ENCODE peak calls at places on chromosomes 7 and 10, in five cellular contexts. V, G, S, P and W are unnamed samples.

GRCh38 chr7:125773113-125773800 is 843.6 kb upstream of the POT1 start:
- DNase-seq in S (no peak), P (no peak), G (no peak), V (no peak), W (no peak)

GRCh38 chr7:31633894-31634494 is 53.0 kb upstream of the PPP1R17 start:
- DNase-seq in S (peak; percentile 47), P (no peak), V (no peak), G (no peak), W (peak; percentile 67)

GRCh38 chr10:43407148-43407575 is 1.8 kb downstream of the HNRNPF start:
- DNase-seq in G (peak; percentile 72), P (peak; percentile 74), V (peak; percentile 82), S (no peak), W (peak; percentile 66)

GRCh38 chr7:96388166-96388565 is 66.3 kb upstream of the SLC25A13 start:
- DNase-seq in P (no peak), V (no peak), S (no peak), G (no peak), W (no peak)

GRCh38 chr10:75552171-75552570 is 120.7 kb downstream of the LRMDA start:
- DNase-seq in V (no peak), S (no peak), P (no peak), G (no peak), W (no peak)

GRCh38 chr7:142134944-142135343 is 23.4 kb downstream of the MGAM2 start:
- DNase-seq in S (peak; percentile 23), V (no peak), P (no peak), G (no peak), W (no peak)

GRCh38 chr7:23062452-23062851 is 43.1 kb upstream of the KLHL7 start:
- DNase-seq in V (no peak), G (no peak), S (no peak), P (no peak), W (no peak)

GRCh38 chr7:67512481-67512880 is 515.8 kb downstream of the TYW1 start:
- DNase-seq in V (no peak), P (no peak), S (no peak), G (no peak), W (no peak)

GRCh38 chr10:49164587-49165188 is 23.5 kb downstream of the TMEM273 start:
- DNase-seq in S (peak; percentile 13), V (no peak), G (peak; percentile 35), P (no peak), W (no peak)

GRCh38 chr10:30751678-30752331 is 122.3 kb upstream of the LYZL2 start:
- DNase-seq in S (peak; percentile 77), V (peak; percentile 77), G (peak; percentile 64), P (no peak), W (peak; percentile 31)

GRCh38 chr7:130294314-130294713 is 1.4 kb downstream of the CPA4 start:
- DNase-seq in V (no peak), P (no peak), S (no peak), G (no peak), W (no peak)

GRCh38 chr7:105346593-105347322 is 42.0 kb downstream of the SRPK2 start:
- DNase-seq in S (no peak), V (no peak), G (no peak), P (no peak), W (no peak)

GRCh38 chr10:99854860-99855259 is 72.4 kb downstream of the ABCC2 start:
- DNase-seq in P (peak; percentile 75), V (no peak), G (peak; percentile 41), S (peak; percentile 41), W (no peak)

GRCh38 chr10:48626986-48627731 is 22.3 kb upstream of the ARHGAP22 start:
- DNase-seq in G (no peak), S (no peak), V (no peak), P (no peak), W (no peak)

GRCh38 chr7:150739045-150739432 is 1.8 kb downstream of the GIMAP5 start:
- DNase-seq in V (no peak), S (no peak), G (no peak), P (no peak), W (no peak)

GRCh38 chr7:93036807-93037206 is 81.0 kb downstream of the SAMD9 start:
- DNase-seq in G (no peak), V (no peak), S (no peak), P (no peak), W (no peak)

GRCh38 chr10:49497358-49497757 is 41.6 kb downstream of the ERCC6 start:
- DNase-seq in G (no peak), P (no peak), V (no peak), S (no peak), W (no peak)

GRCh38 chr10:29397221-29397620 is 108.4 kb downstream of the LYZL1 start:
- DNase-seq in V (no peak), S (no peak), G (no peak), P (no peak), W (no peak)

GRCh38 chr7:44379366-44380178 is 54.2 kb upstream of the CAMK2B start:
- DNase-seq in V (no peak), P (no peak), S (no peak), G (no peak), W (no peak)

GRCh38 chr7:134916428-134916883 is 69.9 kb upstream of the AGBL3 start:
- DNase-seq in G (no peak), P (no peak), V (no peak), S (no peak), W (no peak)

GRCh38 chr7:134919240-134919641 is 67.1 kb upstream of the AGBL3 start:
- DNase-seq in P (no peak), G (no peak), V (no peak), S (no peak), W (no peak)

GRCh38 chr7:134922730-134923704 is 63.3 kb upstream of the AGBL3 start:
- DNase-seq in G (no peak), P (no peak), S (no peak), V (no peak), W (no peak)

GRCh38 chr7:134925766-134926165 is 60.5 kb upstream of the AGBL3 start:
- DNase-seq in S (no peak), G (no peak), P (no peak), V (no peak), W (no peak)

GRCh38 chr7:134920026-134920758 is 66.1 kb upstream of the AGBL3 start:
- DNase-seq in G (no peak), S (peak; percentile 38), V (no peak), P (no peak), W (no peak)
- H3K4me1 ChIP-seq in G (peaks cover 8% of the 10 kb centered on the region), S (peaks cover 39% of the 10 kb centered on the region), V (peaks cover 17% of the 10 kb centered on the region), P (peaks cover 76% of the 10 kb centered on the region), W (peaks cover 27% of the 10 kb centered on the region)

DNA sequence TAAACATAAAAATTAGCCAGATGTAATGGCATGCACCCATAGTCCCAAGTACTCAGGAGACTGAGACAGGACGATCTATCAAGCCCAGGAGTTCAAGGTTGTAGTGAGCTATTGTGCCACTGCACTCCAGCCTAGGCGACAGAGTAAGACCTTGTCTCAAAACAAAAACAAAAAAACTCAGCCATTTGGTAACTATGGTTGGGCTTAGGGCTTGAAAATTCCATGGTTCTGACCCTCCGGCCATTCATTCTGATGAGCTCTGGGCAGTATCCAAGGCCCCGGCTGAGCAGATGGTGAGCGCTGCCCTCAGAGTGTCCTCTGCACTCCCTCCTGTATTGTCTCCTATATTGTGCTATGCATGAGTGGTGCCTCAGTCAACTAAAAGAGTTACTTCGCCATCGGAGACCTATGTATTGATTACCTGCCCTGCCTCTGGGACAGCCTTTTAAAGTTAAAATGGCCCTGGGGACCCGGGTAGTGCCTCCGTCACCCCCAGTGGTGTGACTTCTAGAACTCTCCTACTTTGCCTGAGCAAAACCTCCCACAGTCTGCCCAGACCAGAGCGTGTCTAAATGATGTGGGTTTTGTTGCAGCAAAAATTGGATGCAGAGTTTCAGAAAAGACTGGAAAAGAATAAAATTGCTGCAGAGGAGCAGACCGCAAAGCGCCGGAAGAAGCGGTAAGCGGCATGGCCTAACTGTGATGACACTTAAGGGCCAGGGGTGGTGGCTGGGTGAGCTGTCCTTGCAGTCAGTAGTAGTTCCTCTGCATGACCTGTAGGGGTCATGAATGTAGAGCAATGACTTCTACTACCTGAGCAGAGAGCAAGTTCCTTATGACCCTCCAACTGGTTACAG is 8.1 kb downstream of the PRKRIP1 start:
- DNase-seq in G (no peak), P (no peak), S (peak; percentile 82), V (no peak), W (no peak)
- TF ChIP-seq CTCF in G (peak; percentile 16), P (peak; percentile 30), S (peak; percentile 51), V (peak; percentile 62), W (peak; percentile 55)

GRCh38 chr7:42931447-42931833 is 534 bp downstream of the PSMA2 start:
- DNase-seq in V (no peak), S (no peak), P (no peak), G (no peak), W (no peak)

GRCh38 chr7:42931834-42932651 is at the start of the genes MRPL32 and PSMA2:
- DNase-seq in S (peak; percentile 99), V (peak; percentile 97), P (peak; percentile 98), G (peak; percentile 92), W (peak; percentile 95)

GRCh38 chr7:42930889-42931288 is 1.1 kb downstream of the PSMA2 start:
- DNase-seq in G (no peak), P (no peak), S (no peak), V (no peak), W (no peak)

GRCh38 chr7:42928754-42929153 is 3.2 kb downstream of the PSMA2 start:
- DNase-seq in G (no peak), V (no peak), P (no peak), S (no peak), W (no peak)

DNA sequence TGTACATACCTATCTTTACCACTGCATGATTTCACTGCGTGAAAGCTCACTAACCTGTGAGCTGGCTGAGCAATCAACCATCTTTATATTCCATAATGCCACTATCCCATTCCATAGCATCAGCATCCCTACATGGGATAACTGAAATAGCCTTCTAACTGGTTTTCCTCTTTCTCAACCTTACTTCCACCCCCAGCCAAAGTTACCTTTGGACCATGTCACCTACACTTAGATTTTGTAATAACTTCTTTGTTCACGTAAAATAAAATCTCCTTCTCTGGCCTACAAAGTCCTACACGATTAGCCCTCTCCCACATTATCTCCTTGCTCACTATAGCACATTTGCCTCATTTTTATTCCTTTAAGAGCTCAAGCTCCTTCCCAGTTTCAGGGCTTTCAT is 2.5 kb downstream of the PSMA2 start:
- DNase-seq in V (no peak), P (no peak), G (no peak), S (no peak), W (no peak)
- TF ChIP-seq EP300 in V (no peak), P (no peak), G (no peak), S (no peak), W (no peak)

GRCh38 chr10:118840776-118841468 is 86.2 kb upstream of the CACUL1 start:
- DNase-seq in P (no peak), V (no peak), S (no peak), G (no peak), W (no peak)
- H3K4me1 ChIP-seq in P (peaks cover 17% of the 10 kb centered on the region), V (peaks cover 11% of the 10 kb centered on the region), S (peaks cover 11% of the 10 kb centered on the region), G (no peaks in the 10 kb centered on the region), W (peaks cover 5% of the 10 kb centered on the region)

GRCh38 chr7:159028456-159029401 is 115.9 kb downstream of the VIPR2 start:
- DNase-seq in S (no peak), P (peak; percentile 64), V (peak; percentile 62), G (peak; percentile 40), W (peak; percentile 22)

GRCh38 chr7:159027091-159027802 is 117.4 kb downstream of the VIPR2 start:
- DNase-seq in P (peak; percentile 63), S (no peak), V (peak; percentile 37), G (peak; percentile 50), W (no peak)

GRCh38 chr7:159025161-159025779 is 119.4 kb downstream of the VIPR2 start:
- DNase-seq in V (peak; percentile 39), P (peak; percentile 59), G (no peak), S (no peak), W (no peak)

GRCh38 chr7:159026271-159027047 is 118.2 kb downstream of the VIPR2 start:
- DNase-seq in P (peak; percentile 67), V (peak; percentile 32), S (no peak), G (no peak), W (peak; percentile 25)

GRCh38 chr7:159027803-159028455 is 116.7 kb downstream of the VIPR2 start:
- DNase-seq in P (peak; percentile 60), S (no peak), V (peak; percentile 51), G (peak; percentile 24), W (peak; percentile 64)
- TF ChIP-seq CTCF in P (no peak), S (no peak), V (no peak), G (no peak), W (no peak)

GRCh38 chr10:10067644-10068043 is 950.0 kb upstream of the CELF2 start:
- DNase-seq in S (no peak), G (no peak), P (no peak), V (no peak), W (no peak)
- TF ChIP-seq EP300 in S (no peak), G (no peak), P (no peak), V (no peak), W (no peak)